ENCODE peak calls at places on chromosome 10, in six cellular contexts. V, R, G, M, T and A are unnamed samples.

GRCh38 chr10:86674912-86675311 is 6.6 kb downstream of the LDB3 start:
- DNase-seq in G (no peak), R (no peak), V (no peak), M (no peak), T (no peak), A (no peak)

GRCh38 chr10:59006511-59007306 is 169.7 kb upstream of the PHYHIPL start:
- DNase-seq in V (no peak), R (no peak), M (peak; percentile 59), T (no peak), G (no peak), A (no peak)

GRCh38 chr10:92822964-92823363 is 25.4 kb upstream of the EXOC6 start:
- DNase-seq in R (no peak), V (no peak), G (no peak), T (no peak), M (no peak), A (no peak)

GRCh38 chr10:67976292-67977245 is 92.1 kb downstream of the SIRT1 start:
- DNase-seq in T (no peak), V (no peak), M (no peak), R (no peak), G (no peak), A (no peak)

GRCh38 chr10:75350791-75351190 is 50.8 kb downstream of the ZNF503 start:
- DNase-seq in G (no peak), R (no peak), T (no peak), M (peak; percentile 32), V (no peak), A (no peak)

GRCh38 chr10:50403074-50403473 is 151.8 kb upstream of the ASAH2 start:
- DNase-seq in G (no peak), R (no peak), V (no peak), M (no peak), T (no peak), A (no peak)

GRCh38 chr10:78407009-78407711 is 373.5 kb downstream of the RPS24 start:
- DNase-seq in G (peak; percentile 64), R (no peak), M (peak; percentile 87), T (peak; percentile 65), V (peak; percentile 72), A (peak; percentile 3)

GRCh38 chr10:96416643-96417042 is 57.8 kb upstream of the OPALIN start:
- DNase-seq in M (no peak), G (no peak), T (peak; percentile 21), R (no peak), V (no peak), A (no peak)

GRCh38 chr10:3529691-3530090 is 255.3 kb downstream of the KLF6 start:
- DNase-seq in V (no peak), M (no peak), G (no peak), T (no peak), R (no peak), A (no peak)

GRCh38 chr10:104895541-104895940 is 254.5 kb downstream of the SORCS3 start:
- DNase-seq in M (no peak), V (no peak), R (no peak), G (no peak), T (peak; percentile 38), A (no peak)

GRCh38 chr10:132866601-132867381 is 75.6 kb downstream of the CFAP46 start:
- DNase-seq in V (no peak), M (no peak), T (no peak), G (no peak), R (no peak), A (no peak)

GRCh38 chr10:16987129-16987670 is 142.4 kb downstream of the CUBN start:
- DNase-seq in V (no peak), R (no peak), G (no peak), T (no peak), M (peak; percentile 62), A (no peak)

GRCh38 chr10:122637371-122637770 is 62.3 kb downstream of the C10orf120 start:
- DNase-seq in V (no peak), R (no peak), M (no peak), T (no peak), G (no peak), A (no peak)

GRCh38 chr10:37831495-37832333 is 25.7 kb downstream of the ZNF248 start:
- DNase-seq in G (no peak), T (no peak), V (no peak), R (no peak), M (no peak), A (no peak)